ENCODE peak calls at places on chromosome 22, in ten cellular contexts. L is stimulated activated CD8-positive, alpha-beta memory T cell treated with anti-CD3 and anti-CD28 coated beads, Interleukin-2, amount 100 ng/mL, for 1 hour; K is amygdala; R is Calu3; J is WTC11; H is cardiac fibroblast; Q is CD4-positive, alpha-beta memory T cell; V is spleen; E is RPMI7951; W is cardiac muscle cell. G is an unnamed sample.

GRCh38 chr22:31922593-31922992 is 21.7 kb upstream of the YWHAH start:
- DNase-seq in L (no peak), K (no peak), R (no peak), J (no peak), H (no peak), Q (no peak), V (no peak), E (no peak), W (no peak), G (peak)

GRCh38 chr22:33451851-33452469 is 393.8 kb upstream of the SYN3 start:
- DNase-seq in L (no peak), K (no peak), R (no peak), J (no peak), H (no peak), Q (no peak), V (no peak), E (no peak), W (no peak), G (no peak)

GRCh38 chr22:37533995-37534394 is 14.8 kb upstream of the CARD10 start:
- DNase-seq in L (no peak), K (no peak), R (peak), J (no peak), H (peak), Q (no peak), V (no peak), E (peak), W (peak), G (no peak)

GRCh38 chr22:42388130-42388797 is 43.9 kb downstream of the NFAM1 start:
- DNase-seq in L (no peak), K (peak), R (no peak), J (peak), H (peak), Q (no peak), V (no peak), E (no peak), W (peak), G (peak)

GRCh38 chr22:19998991-19999820 is 17.4 kb downstream of the ARVCF start:
- DNase-seq in L (no peak), K (no peak), R (no peak), J (no peak), H (no peak), Q (no peak), V (peak), E (no peak), W (no peak), G (no peak)

GRCh38 chr22:20946080-20946986 is 20.7 kb upstream of the AIFM3 start:
- DNase-seq in L (no peak), K (no peak), R (no peak), J (no peak), H (peak), Q (no peak), V (no peak), E (peak), W (peak), G (no peak)

GRCh38 chr22:32555546-32555945 is 80.9 kb downstream of the FBXO7 start:
- DNase-seq in L (no peak), K (no peak), R (no peak), J (no peak), H (no peak), Q (no peak), V (no peak), E (peak), W (peak), G (no peak)

GRCh38 chr22:41009222-41009948 is 58.2 kb downstream of the RBX1 start:
- DNase-seq in L (no peak), K (no peak), R (no peak), J (no peak), H (peak), Q (no peak), V (no peak), E (peak), W (peak), G (no peak)

GRCh38 chr22:27381552-27381951 is 420.0 kb downstream of the MN1 start:
- DNase-seq in L (no peak), K (no peak), R (no peak), J (no peak), H (no peak), Q (no peak), V (no peak), E (no peak), W (no peak), G (no peak)

GRCh38 chr22:38240734-38241252 is 32.0 kb downstream of the TMEM184B start:
- DNase-seq in L (no peak), K (no peak), R (peak), J (peak), H (peak), Q (no peak), V (no peak), E (peak), W (peak), G (no peak)

GRCh38 chr22:27460596-27461347 is 340.8 kb downstream of the MN1 start:
- DNase-seq in L (no peak), K (no peak), R (no peak), J (no peak), H (peak), Q (no peak), V (no peak), E (no peak), W (peak), G (no peak)

GRCh38 chr22:49815641-49816071 is 12.0 kb downstream of the BRD1 start:
- DNase-seq in L (no peak), K (no peak), R (peak), J (no peak), H (no peak), Q (no peak), V (no peak), E (no peak), W (no peak), G (no peak)

GRCh38 chr22:27113211-27114030 is 456.0 kb downstream of the MIAT start:
- DNase-seq in L (no peak), K (peak), R (peak), J (no peak), H (peak), Q (no peak), V (no peak), E (peak), W (peak), G (no peak)

GRCh38 chr22:25413620-25414019 is 150.9 kb upstream of the GRK3 start:
- DNase-seq in L (no peak), K (no peak), R (no peak), J (no peak), H (no peak), Q (no peak), V (no peak), E (no peak), W (no peak), G (no peak)

GRCh38 chr22:36419912-36420882 is 32.4 kb upstream of the MYH9 start:
- DNase-seq in L (no peak), K (no peak), R (no peak), J (no peak), H (peak), Q (no peak), V (no peak), E (no peak), W (no peak), G (no peak)

GRCh38 chr22:38937036-38937435 is 20.4 kb upstream of the APOBEC3A start:
- DNase-seq in L (no peak), K (no peak), R (no peak), J (no peak), H (no peak), Q (no peak), V (no peak), E (no peak), W (no peak), G (no peak)

GRCh38 chr22:22871536-22872278 is 15.9 kb upstream of the IGLL5 start:
- DNase-seq in L (no peak), K (no peak), R (no peak), J (no peak), H (no peak), Q (no peak), V (no peak), E (no peak), W (no peak), G (no peak)

GRCh38 chr22:42716649-42717127 is 4.0 kb downstream of the A4GALT start:
- DNase-seq in L (no peak), K (no peak), R (no peak), J (no peak), H (no peak), Q (no peak), V (peak), E (no peak), W (no peak), G (peak)

GRCh38 chr22:27107824-27108223 is 450.4 kb downstream of the MIAT start:
- DNase-seq in L (no peak), K (no peak), R (peak), J (no peak), H (peak), Q (no peak), V (no peak), E (peak), W (peak), G (no peak)

GRCh38 chr22:27677895-27678458 is 123.6 kb downstream of the MN1 start:
- DNase-seq in L (no peak), K (no peak), R (no peak), J (no peak), H (no peak), Q (no peak), V (peak), E (no peak), W (no peak), G (no peak)

GRCh38 chr22:30685178-30685577 is 9.5 kb upstream of the OSBP2 start:
- DNase-seq in L (no peak), K (no peak), R (no peak), J (no peak), H (no peak), Q (no peak), V (peak), E (no peak), W (no peak), G (no peak)

GRCh38 chr22:30920407-30920806 is 48.2 kb downstream of the MORC2 start:
- DNase-seq in L (peak), K (peak), R (peak), J (peak), H (peak), Q (peak), V (peak), E (peak), W (peak), G (no peak)

GRCh38 chr22:38017272-38017920 is 33.0 kb upstream of the SOX10 start:
- DNase-seq in L (no peak), K (peak), R (peak), J (no peak), H (peak), Q (no peak), V (no peak), E (peak), W (peak), G (no peak)

GRCh38 chr22:19666663-19667593 is 47.4 kb upstream of the SEPTIN5 start:
- DNase-seq in L (no peak), K (no peak), R (no peak), J (no peak), H (peak), Q (no peak), V (no peak), E (no peak), W (peak), G (no peak)

GRCh38 chr22:27927608-27928007 is 8.6 kb upstream of the PITPNB start:
- DNase-seq in L (no peak), K (no peak), R (no peak), J (no peak), H (no peak), Q (no peak), V (no peak), E (no peak), W (no peak), G (no peak)

GRCh38 chr22:39674536-39674935 is 104.0 kb downstream of the CACNA1I start:
- DNase-seq in L (no peak), K (no peak), R (peak), J (no peak), H (no peak), Q (no peak), V (no peak), E (peak), W (no peak), G (no peak)

GRCh38 chr22:35330258-35330861 is 30.7 kb downstream of the TOM1 start:
- DNase-seq in L (no peak), K (no peak), R (no peak), J (no peak), H (peak), Q (peak), V (peak), E (peak), W (peak), G (no peak)

GRCh38 chr22:39661842-39662676 is 91.5 kb downstream of the CACNA1I start:
- DNase-seq in L (peak), K (no peak), R (peak), J (peak), H (no peak), Q (peak), V (peak), E (no peak), W (no peak), G (peak)

GRCh38 chr22:20204281-20204680 is 53.4 kb upstream of the CCDC188 start:
- DNase-seq in L (no peak), K (no peak), R (no peak), J (no peak), H (no peak), Q (no peak), V (no peak), E (no peak), W (no peak), G (no peak)

GRCh38 chr22:37354271-37355069 is 72.2 kb downstream of the CYTH4 start:
- DNase-seq in L (no peak), K (no peak), R (no peak), J (no peak), H (no peak), Q (no peak), V (no peak), E (no peak), W (no peak), G (no peak)

GRCh38 chr22:48171294-48171693 is 1408.8 kb downstream of the TBC1D22A start:
- DNase-seq in L (no peak), K (no peak), R (no peak), J (no peak), H (no peak), Q (no peak), V (no peak), E (no peak), W (no peak), G (no peak)